ENCODE peak calls at places on chromosomes 16 and 17, in six cellular contexts. D is upper lobe of right lung; J is activated CD4-positive, alpha-beta T cell treated with anti-CD3 and anti-CD28 coated beads for 36 hours; H is right cardiac atrium; N is SK-N-SH treated with all-trans-retinoic acid at 6 μM for 48 hours; K is omental fat pad. F is an unnamed sample.

GRCh38 chr17:50169121-50169764 is 3.4 kb downstream of the SGCA start:
- ATAC-seq in D (peak; percentile 83), J (peak; percentile 77), H (peak; percentile 2), N (peak; percentile 69), K (peak; percentile 67), F (peak; percentile 50)

GRCh38 chr16:14436410-14436955 is 193.6 kb downstream of the PARN start:
- ATAC-seq in D (no peak), J (peak; percentile 71), H (no peak), N (no peak), K (no peak), F (no peak)

GRCh38 chr16:12758031-12758669 is 45.5 kb downstream of the CPPED1 start:
- ATAC-seq in D (no peak), J (no peak), H (peak; percentile 49), N (peak; percentile 71), K (no peak), F (no peak)

GRCh38 chr16:48378276-48378675 is 6.9 kb downstream of the SIAH1 start:
- ATAC-seq in D (no peak), J (no peak), H (no peak), N (no peak), K (no peak), F (no peak)

GRCh38 chr16:17852977-17853702 is 382.4 kb upstream of the XYLT1 start:
- ATAC-seq in D (no peak), J (no peak), H (no peak), N (no peak), K (no peak), F (no peak)

GRCh38 chr17:67496286-67496685 is 119.2 kb downstream of the PITPNC1 start:
- ATAC-seq in D (no peak), J (peak; percentile 43), H (no peak), N (no peak), K (peak; percentile 65), F (no peak)

GRCh38 chr16:69089091-69089912 is 16.2 kb upstream of the HAS3 start:
- ATAC-seq in D (peak; percentile 76), J (peak; percentile 87), H (peak; percentile 24), N (peak; percentile 88), K (peak; percentile 39), F (peak; percentile 34)

GRCh38 chr16:30805056-30805369 is 18.0 kb upstream of the ZNF629 start:
- ATAC-seq in D (peak; percentile 4), J (peak; percentile 52), H (peak; percentile 9), N (no peak), K (no peak), F (no peak)

GRCh38 chr17:31469959-31470358 is 78.5 kb downstream of the RAB11FIP4 start:
- ATAC-seq in D (peak; percentile 19), J (peak; percentile 63), H (no peak), N (no peak), K (no peak), F (no peak)

GRCh38 chr16:64240586-64240985 is 881.3 kb downstream of the CDH11 start:
- ATAC-seq in D (no peak), J (no peak), H (no peak), N (no peak), K (no peak), F (no peak)

GRCh38 chr16:85571813-85572619 is 41.1 kb upstream of the GSE1 start:
- ATAC-seq in D (peak; percentile 32), J (no peak), H (no peak), N (no peak), K (no peak), F (no peak)